ENCODE peak calls at places on chromosomes 16 and 17, in six cellular contexts. F, Y, P, Z, M and J are unnamed samples.

GRCh38 chr17:41284546-41284945 is 9.0 kb downstream of the KRTAP9-7 start:
- DNase-seq in F (no peak), Y (no peak), P (no peak), Z (no peak), M (no peak), J (no peak)

GRCh38 chr16:80804451-80805383 is at the start of gene CDYL2:
- DNase-seq in F (no peak), Y (peak; percentile 3), P (no peak), Z (peak; percentile 53), M (peak; percentile 52), J (no peak)

GRCh38 chr17:41956522-41956921 is 10.1 kb upstream of the CNP start:
- DNase-seq in F (no peak), Y (no peak), P (no peak), Z (no peak), M (no peak), J (no peak)

GRCh38 chr16:29898135-29898534 is 1.2 kb downstream of the SEZ6L2 start:
- DNase-seq in F (no peak), Y (no peak), P (no peak), Z (no peak), M (no peak), J (no peak)

GRCh38 chr16:55543470-55543869 is 23.0 kb upstream of the CAPNS2 start:
- DNase-seq in F (peak; percentile 35), Y (no peak), P (no peak), Z (no peak), M (no peak), J (no peak)

GRCh38 chr17:61279476-61280145 is 120.0 kb upstream of the TBX2 start:
- DNase-seq in F (no peak), Y (no peak), P (no peak), Z (no peak), M (no peak), J (no peak)

GRCh38 chr17:20999044-20999573 is 43.7 kb downstream of the USP22 start:
- DNase-seq in F (no peak), Y (no peak), P (peak; percentile 54), Z (no peak), M (no peak), J (no peak)

GRCh38 chr17:60993497-60993896 is 315.8 kb downstream of the BCAS3 start:
- DNase-seq in F (no peak), Y (no peak), P (no peak), Z (no peak), M (no peak), J (no peak)

GRCh38 chr16:9469512-9469911 is 378.1 kb downstream of the HAPSTR1 start:
- DNase-seq in F (no peak), Y (no peak), P (no peak), Z (no peak), M (no peak), J (no peak)

GRCh38 chr16:27317738-27318398 is 4.1 kb downstream of the IL4R start:
- DNase-seq in F (no peak), Y (peak; percentile 15), P (no peak), Z (no peak), M (no peak), J (no peak)

GRCh38 chr16:85168732-85169256 is 56.5 kb upstream of the CIBAR2 start:
- DNase-seq in F (no peak), Y (no peak), P (peak; percentile 78), Z (no peak), M (no peak), J (no peak)

GRCh38 chr17:75753193-75753513 is 11.8 kb downstream of the GALK1 start:
- DNase-seq in F (no peak), Y (no peak), P (no peak), Z (no peak), M (no peak), J (no peak)

GRCh38 chr17:43905985-43906852 is 1.1 kb downstream of the MPP2 start:
- DNase-seq in F (peak; percentile 23), Y (no peak), P (peak; percentile 81), Z (no peak), M (no peak), J (peak; percentile 74)

GRCh38 chr16:86579268-86580062 is 1.1 kb downstream of the FOXL1 start:
- DNase-seq in F (no peak), Y (no peak), P (no peak), Z (no peak), M (no peak), J (no peak)

GRCh38 chr16:83624436-83625120 is 183.2 kb upstream of the HSBP1 start:
- DNase-seq in F (peak; percentile 13), Y (no peak), P (no peak), Z (no peak), M (no peak), J (no peak)

GRCh38 chr17:59668816-59669215 is 38.4 kb downstream of the PTRH2 start:
- DNase-seq in F (no peak), Y (no peak), P (no peak), Z (no peak), M (no peak), J (no peak)

GRCh38 chr16:68233085-68233834 is 2.7 kb downstream of the ESRP2 start:
- DNase-seq in F (no peak), Y (no peak), P (no peak), Z (no peak), M (no peak), J (no peak)

GRCh38 chr17:80765241-80766022 is 220.8 kb downstream of the RPTOR start:
- DNase-seq in F (no peak), Y (no peak), P (no peak), Z (peak; percentile 70), M (no peak), J (no peak)